ENCODE peak calls at places on chromosomes 1 and 21, in six cellular contexts. V, C, L, P, K and N are unnamed samples.

GRCh38 chr1:8987881-8988617 is 38.2 kb downstream of the SLC2A7 start:
- DNase-seq in V (peak), C (peak), L (peak), P (peak), K (peak), N (no peak)

GRCh38 chr1:93304716-93305138 is 41.0 kb upstream of the DR1 start:
- DNase-seq in V (peak), C (peak), L (peak), P (no peak), K (no peak), N (peak)

GRCh38 chr21:24290151-24290833 is 1317.0 kb downstream of the MRPL39 start:
- DNase-seq in V (no peak), C (no peak), L (no peak), P (no peak), K (no peak), N (no peak)

GRCh38 chr1:35047188-35047858 is 15.6 kb upstream of the ZMYM6 start:
- DNase-seq in V (no peak), C (peak), L (peak), P (no peak), K (no peak), N (peak)

GRCh38 chr21:44701023-44701400 is 4.0 kb downstream of the KRTAP10-12 start:
- DNase-seq in V (no peak), C (no peak), L (no peak), P (no peak), K (no peak), N (no peak)

GRCh38 chr21:44741921-44742320 is 30.5 kb upstream of the TSPEAR start:
- DNase-seq in V (no peak), C (no peak), L (no peak), P (peak), K (peak), N (no peak)

GRCh38 chr1:201673912-201674311 is 135.0 kb downstream of the NAV1 start:
- DNase-seq in V (no peak), C (no peak), L (no peak), P (no peak), K (no peak), N (no peak)

GRCh38 chr21:33237446-33237845 is 7.7 kb downstream of the IFNAR2 start:
- DNase-seq in V (no peak), C (no peak), L (no peak), P (no peak), K (no peak), N (peak)

GRCh38 chr21:39344848-39345247 is 4.0 kb downstream of the HMGN1 start:
- DNase-seq in V (no peak), C (no peak), L (no peak), P (no peak), K (no peak), N (no peak)

GRCh38 chr1:7770620-7770938 is 517 bp upstream of the VAMP3 start:
- DNase-seq in V (no peak), C (no peak), L (no peak), P (no peak), K (no peak), N (peak)

GRCh38 chr1:75133754-75134655 is at the start of gene LHX8:
- DNase-seq in V (peak), C (no peak), L (peak), P (peak), K (peak), N (peak)

GRCh38 chr1:181594553-181594952 is 111.2 kb downstream of the CACNA1E start:
- DNase-seq in V (no peak), C (no peak), L (no peak), P (peak), K (no peak), N (no peak)

GRCh38 chr21:15437873-15438272 is 291.9 kb upstream of the USP25 start:
- DNase-seq in V (no peak), C (no peak), L (peak), P (no peak), K (no peak), N (no peak)

GRCh38 chr1:31421404-31422040 is 8.5 kb downstream of the SERINC2 start:
- DNase-seq in V (peak), C (peak), L (peak), P (peak), K (peak), N (peak)

GRCh38 chr21:36966066-36966845 is at the start of gene HLCS:
- DNase-seq in V (peak), C (peak), L (peak), P (peak), K (peak), N (peak)

GRCh38 chr1:40879487-40880175 is 17.5 kb upstream of the CITED4 start:
- DNase-seq in V (no peak), C (no peak), L (no peak), P (no peak), K (no peak), N (no peak)

GRCh38 chr21:35051287-35051818 is 2.3 kb upstream of the RUNX1 start:
- DNase-seq in V (peak), C (peak), L (peak), P (peak), K (peak), N (peak)

GRCh38 chr1:51303751-51304196 is 26.6 kb downstream of the TTC39A start:
- DNase-seq in V (no peak), C (peak), L (peak), P (no peak), K (no peak), N (peak)

GRCh38 chr1:208456487-208456886 is 212.3 kb upstream of the PLXNA2 start:
- DNase-seq in V (no peak), C (no peak), L (no peak), P (no peak), K (no peak), N (no peak)

GRCh38 chr21:44734841-44735240 is 23.5 kb upstream of the TSPEAR start:
- DNase-seq in V (no peak), C (no peak), L (no peak), P (peak), K (peak), N (no peak)

GRCh38 chr1:5623399-5623798 is 368.8 kb downstream of the NPHP4 start:
- DNase-seq in V (no peak), C (no peak), L (no peak), P (no peak), K (no peak), N (no peak)

GRCh38 chr1:147515046-147515869 is 26.0 kb upstream of the BCL9 start:
- DNase-seq in V (no peak), C (peak), L (peak), P (peak), K (no peak), N (peak)

GRCh38 chr1:226443439-226443838 is 35.5 kb upstream of the PARP1 start:
- DNase-seq in V (no peak), C (peak), L (peak), P (no peak), K (no peak), N (no peak)

GRCh38 chr1:23600283-23600682 is 41.0 kb upstream of the ID3 start:
- DNase-seq in V (no peak), C (no peak), L (no peak), P (no peak), K (no peak), N (peak)

GRCh38 chr1:176315519-176316220 is 108.6 kb upstream of the COP1 start:
- DNase-seq in V (no peak), C (no peak), L (no peak), P (no peak), K (no peak), N (no peak)
- H4K91ac ChIP-seq in V (no peak), C (no peak), L (no peak), P (no peak), K (no peak), N (no peak)

GRCh38 chr1:47919113-47919833 is 77.9 kb downstream of the TRABD2B start:
- DNase-seq in V (no peak), C (no peak), L (no peak), P (no peak), K (no peak), N (no peak)
- H4K91ac ChIP-seq in V (no peak), C (no peak), L (no peak), P (no peak), K (no peak), N (no peak)

GRCh38 chr1:44505210-44505993 is 100.3 kb downstream of the RNF220 start:
- DNase-seq in V (peak), C (no peak), L (no peak), P (no peak), K (no peak), N (no peak)

GRCh38 chr1:44511363-44511762 is 106.3 kb downstream of the RNF220 start:
- DNase-seq in V (no peak), C (no peak), L (no peak), P (no peak), K (no peak), N (no peak)

GRCh38 chr1:44507490-44508396 is 102.7 kb downstream of the RNF220 start:
- DNase-seq in V (peak), C (no peak), L (no peak), P (no peak), K (no peak), N (no peak)

GRCh38 chr1:44511769-44512168 is 106.7 kb downstream of the RNF220 start:
- DNase-seq in V (no peak), C (no peak), L (no peak), P (no peak), K (no peak), N (no peak)

GRCh38 chr1:44508397-44508745 is 103.3 kb downstream of the RNF220 start:
- DNase-seq in V (no peak), C (no peak), L (no peak), P (no peak), K (no peak), N (no peak)
- H4K91ac ChIP-seq in V (no peak), C (no peak), L (no peak), P (no peak), K (peak), N (no peak)

GRCh38 chr1:27861436-27861835 is 10.9 kb upstream of the THEMIS2 start:
- DNase-seq in V (no peak), C (no peak), L (no peak), P (no peak), K (no peak), N (no peak)
- H4K91ac ChIP-seq in V (no peak), C (no peak), L (no peak), P (no peak), K (no peak), N (no peak)

GRCh38 chr1:103859721-103860120 is 110.0 kb downstream of the AMY1C start:
- DNase-seq in V (no peak), C (no peak), L (no peak), P (no peak), K (no peak), N (peak)
- H4K91ac ChIP-seq in V (no peak), C (no peak), L (no peak), P (no peak), K (no peak), N (no peak)

DNA sequence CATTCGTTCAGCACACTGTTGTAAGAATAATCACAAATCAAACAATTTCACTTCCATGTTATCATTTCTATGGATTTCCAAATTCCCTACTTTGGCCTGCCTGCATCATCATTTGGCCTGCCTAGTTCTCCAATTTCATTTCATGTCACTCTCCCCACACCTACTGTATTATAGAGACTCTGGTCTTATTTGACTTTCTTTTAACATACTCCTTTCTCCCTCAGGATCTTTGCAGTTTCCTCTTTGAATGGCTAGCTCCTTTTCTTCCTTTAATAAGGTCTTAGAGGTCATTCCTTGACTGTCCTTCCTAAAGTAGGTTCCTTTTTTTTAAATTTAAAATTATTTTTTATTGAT is 36.3 kb upstream of the PODN start:
- DNase-seq in V (no peak), C (no peak), L (no peak), P (no peak), K (no peak), N (no peak)
- H4K91ac ChIP-seq in V (no peak), C (peak), L (no peak), P (no peak), K (no peak), N (no peak)